ENCODE peak calls at places on chromosomes 6 and 20, in nine cellular contexts. One of them, this sample, is unnamed.

GRCh38 chr6:150142657-150143501 is at the start of gene PPP1R14C:
- DNase-seq in Peyer's patch: peak; percentile 69
- DNase-seq in BE2C: no peak
- DNase-seq in cardiac fibroblast: peak; percentile 2
- DNase-seq in AG10803: peak; percentile 38
- DNase-seq in CD8-positive, alpha-beta T cell: no peak
- DNase-seq in astrocyte of the cerebellum: no peak
- DNase-seq in brain microvascular endothelial cell: no peak
- DNase-seq in breast epithelium: no peak
- DNase-seq in this sample: no peak

GRCh38 chr6:52594216-52594615 is 17.4 kb upstream of the TRAM2 start:
- DNase-seq in Peyer's patch: no peak
- DNase-seq in brain microvascular endothelial cell: no peak
- DNase-seq in breast epithelium: no peak
- DNase-seq in BE2C: no peak
- DNase-seq in CD8-positive, alpha-beta T cell: no peak
- DNase-seq in AG10803: no peak
- DNase-seq in astrocyte of the cerebellum: no peak
- DNase-seq in cardiac fibroblast: no peak
- DNase-seq in this sample: no peak

GRCh38 chr6:46490425-46491200 is 636 bp downstream of the RCAN2 start:
- DNase-seq in brain microvascular endothelial cell: no peak
- DNase-seq in AG10803: no peak
- DNase-seq in Peyer's patch: peak; percentile 54
- DNase-seq in BE2C: peak; percentile 32
- DNase-seq in CD8-positive, alpha-beta T cell: no peak
- DNase-seq in cardiac fibroblast: no peak
- DNase-seq in breast epithelium: no peak
- DNase-seq in astrocyte of the cerebellum: no peak
- DNase-seq in this sample: no peak

GRCh38 chr6:36389353-36389752 is 1.9 kb upstream of the ETV7 start:
- DNase-seq in CD8-positive, alpha-beta T cell: no peak
- DNase-seq in cardiac fibroblast: no peak
- DNase-seq in AG10803: no peak
- DNase-seq in brain microvascular endothelial cell: no peak
- DNase-seq in breast epithelium: no peak
- DNase-seq in astrocyte of the cerebellum: no peak
- DNase-seq in Peyer's patch: no peak
- DNase-seq in BE2C: no peak
- DNase-seq in this sample: no peak

GRCh38 chr6:86107985-86108384 is 465.3 kb upstream of the SYNCRIP start:
- DNase-seq in cardiac fibroblast: no peak
- DNase-seq in Peyer's patch: no peak
- DNase-seq in breast epithelium: no peak
- DNase-seq in brain microvascular endothelial cell: no peak
- DNase-seq in AG10803: no peak
- DNase-seq in CD8-positive, alpha-beta T cell: no peak
- DNase-seq in BE2C: no peak
- DNase-seq in astrocyte of the cerebellum: no peak
- DNase-seq in this sample: no peak

GRCh38 chr6:158853072-158853871 is 34.1 kb upstream of the EZR start:
- DNase-seq in CD8-positive, alpha-beta T cell: peak; percentile 95
- DNase-seq in cardiac fibroblast: peak; percentile 91
- DNase-seq in BE2C: no peak
- DNase-seq in brain microvascular endothelial cell: peak; percentile 86
- DNase-seq in Peyer's patch: peak; percentile 89
- DNase-seq in AG10803: peak; percentile 89
- DNase-seq in breast epithelium: peak; percentile 87
- DNase-seq in astrocyte of the cerebellum: peak; percentile 86
- DNase-seq in this sample: peak; percentile 72

GRCh38 chr20:53815509-53815908 is 221.9 kb upstream of the ZNF217 start:
- DNase-seq in breast epithelium: no peak
- DNase-seq in brain microvascular endothelial cell: no peak
- DNase-seq in astrocyte of the cerebellum: no peak
- DNase-seq in cardiac fibroblast: no peak
- DNase-seq in AG10803: no peak
- DNase-seq in Peyer's patch: no peak
- DNase-seq in CD8-positive, alpha-beta T cell: no peak
- DNase-seq in BE2C: no peak
- DNase-seq in this sample: no peak

GRCh38 chr20:6829510-6830116 is 62.1 kb downstream of the BMP2 start:
- DNase-seq in AG10803: no peak
- DNase-seq in astrocyte of the cerebellum: peak; percentile 5
- DNase-seq in CD8-positive, alpha-beta T cell: no peak
- DNase-seq in brain microvascular endothelial cell: no peak
- DNase-seq in cardiac fibroblast: peak; percentile 18
- DNase-seq in Peyer's patch: no peak
- DNase-seq in breast epithelium: no peak
- DNase-seq in BE2C: no peak
- DNase-seq in this sample: no peak

GRCh38 chr6:139017227-139017626 is 11.3 kb upstream of the ABRACL start:
- DNase-seq in CD8-positive, alpha-beta T cell: no peak
- DNase-seq in breast epithelium: no peak
- DNase-seq in BE2C: no peak
- DNase-seq in cardiac fibroblast: no peak
- DNase-seq in AG10803: no peak
- DNase-seq in Peyer's patch: no peak
- DNase-seq in astrocyte of the cerebellum: peak; percentile 37
- DNase-seq in brain microvascular endothelial cell: no peak
- DNase-seq in this sample: no peak

GRCh38 chr6:35011096-35012041 is 122.3 kb downstream of the ANKS1A start:
- DNase-seq in BE2C: no peak
- DNase-seq in AG10803: no peak
- DNase-seq in cardiac fibroblast: no peak
- DNase-seq in breast epithelium: no peak
- DNase-seq in brain microvascular endothelial cell: peak; percentile 34
- DNase-seq in astrocyte of the cerebellum: no peak
- DNase-seq in CD8-positive, alpha-beta T cell: no peak
- DNase-seq in Peyer's patch: no peak
- DNase-seq in this sample: no peak

GRCh38 chr6:169019111-169019510 is 234.5 kb downstream of the THBS2 start:
- DNase-seq in CD8-positive, alpha-beta T cell: no peak
- DNase-seq in AG10803: no peak
- DNase-seq in cardiac fibroblast: no peak
- DNase-seq in brain microvascular endothelial cell: no peak
- DNase-seq in Peyer's patch: no peak
- DNase-seq in astrocyte of the cerebellum: no peak
- DNase-seq in breast epithelium: no peak
- DNase-seq in BE2C: no peak
- DNase-seq in this sample: no peak

GRCh38 chr6:7197752-7198151 is 90.0 kb downstream of the RREB1 start:
- DNase-seq in CD8-positive, alpha-beta T cell: no peak
- DNase-seq in Peyer's patch: no peak
- DNase-seq in AG10803: no peak
- DNase-seq in brain microvascular endothelial cell: no peak
- DNase-seq in BE2C: no peak
- DNase-seq in breast epithelium: no peak
- DNase-seq in cardiac fibroblast: no peak
- DNase-seq in astrocyte of the cerebellum: no peak
- DNase-seq in this sample: no peak

GRCh38 chr20:6074145-6074561 is 20.3 kb upstream of the LRRN4 start:
- DNase-seq in astrocyte of the cerebellum: no peak
- DNase-seq in Peyer's patch: no peak
- DNase-seq in cardiac fibroblast: peak; percentile 39
- DNase-seq in brain microvascular endothelial cell: no peak
- DNase-seq in BE2C: peak; percentile 30
- DNase-seq in AG10803: peak; percentile 31
- DNase-seq in CD8-positive, alpha-beta T cell: no peak
- DNase-seq in breast epithelium: no peak
- DNase-seq in this sample: peak; percentile 26

GRCh38 chr6:40517654-40518053 is 69.5 kb downstream of the LRFN2 start:
- DNase-seq in astrocyte of the cerebellum: no peak
- DNase-seq in breast epithelium: no peak
- DNase-seq in cardiac fibroblast: no peak
- DNase-seq in BE2C: no peak
- DNase-seq in Peyer's patch: no peak
- DNase-seq in CD8-positive, alpha-beta T cell: no peak
- DNase-seq in brain microvascular endothelial cell: no peak
- DNase-seq in AG10803: no peak
- DNase-seq in this sample: no peak

GRCh38 chr6:138971601-138972000 is 16.5 kb downstream of the REPS1 start:
- DNase-seq in Peyer's patch: no peak
- DNase-seq in astrocyte of the cerebellum: no peak
- DNase-seq in brain microvascular endothelial cell: peak; percentile 31
- DNase-seq in breast epithelium: no peak
- DNase-seq in AG10803: peak; percentile 11
- DNase-seq in CD8-positive, alpha-beta T cell: no peak
- DNase-seq in cardiac fibroblast: peak; percentile 66
- DNase-seq in BE2C: peak; percentile 12
- DNase-seq in this sample: no peak

GRCh38 chr6:37381579-37381978 is 27.8 kb downstream of the RNF8 start:
- DNase-seq in AG10803: peak; percentile 51
- DNase-seq in breast epithelium: no peak
- DNase-seq in Peyer's patch: no peak
- DNase-seq in brain microvascular endothelial cell: peak; percentile 31
- DNase-seq in BE2C: peak; percentile 39
- DNase-seq in astrocyte of the cerebellum: peak; percentile 47
- DNase-seq in CD8-positive, alpha-beta T cell: peak; percentile 23
- DNase-seq in cardiac fibroblast: peak; percentile 72
- DNase-seq in this sample: peak; percentile 62

GRCh38 chr6:160992323-160993314 is 1.1 kb downstream of the MAP3K4 start:
- DNase-seq in Peyer's patch: no peak
- DNase-seq in breast epithelium: peak; percentile 40
- DNase-seq in CD8-positive, alpha-beta T cell: peak; percentile 20
- DNase-seq in astrocyte of the cerebellum: no peak
- DNase-seq in cardiac fibroblast: peak; percentile 78
- DNase-seq in AG10803: peak; percentile 80
- DNase-seq in brain microvascular endothelial cell: peak; percentile 62
- DNase-seq in BE2C: peak; percentile 56
- DNase-seq in this sample: no peak

GRCh38 chr6:37512400-37512958 is 12.8 kb upstream of the CCDC167 start:
- DNase-seq in breast epithelium: peak; percentile 36
- DNase-seq in CD8-positive, alpha-beta T cell: no peak
- DNase-seq in AG10803: no peak
- DNase-seq in brain microvascular endothelial cell: no peak
- DNase-seq in BE2C: no peak
- DNase-seq in astrocyte of the cerebellum: no peak
- DNase-seq in cardiac fibroblast: no peak
- DNase-seq in Peyer's patch: no peak
- DNase-seq in this sample: no peak

GRCh38 chr20:63585616-63586565 is 11.9 kb upstream of the HELZ2 start:
- DNase-seq in AG10803: no peak
- DNase-seq in brain microvascular endothelial cell: no peak
- DNase-seq in BE2C: no peak
- DNase-seq in astrocyte of the cerebellum: no peak
- DNase-seq in Peyer's patch: no peak
- DNase-seq in CD8-positive, alpha-beta T cell: no peak
- DNase-seq in cardiac fibroblast: no peak
- DNase-seq in breast epithelium: no peak
- DNase-seq in this sample: no peak

GRCh38 chr6:18349350-18349749 is 37.8 kb upstream of the RNF144B start:
- DNase-seq in AG10803: peak; percentile 31
- DNase-seq in cardiac fibroblast: no peak
- DNase-seq in Peyer's patch: no peak
- DNase-seq in CD8-positive, alpha-beta T cell: no peak
- DNase-seq in BE2C: no peak
- DNase-seq in brain microvascular endothelial cell: no peak
- DNase-seq in breast epithelium: peak; percentile 38
- DNase-seq in astrocyte of the cerebellum: no peak
- DNase-seq in this sample: no peak

DNA sequence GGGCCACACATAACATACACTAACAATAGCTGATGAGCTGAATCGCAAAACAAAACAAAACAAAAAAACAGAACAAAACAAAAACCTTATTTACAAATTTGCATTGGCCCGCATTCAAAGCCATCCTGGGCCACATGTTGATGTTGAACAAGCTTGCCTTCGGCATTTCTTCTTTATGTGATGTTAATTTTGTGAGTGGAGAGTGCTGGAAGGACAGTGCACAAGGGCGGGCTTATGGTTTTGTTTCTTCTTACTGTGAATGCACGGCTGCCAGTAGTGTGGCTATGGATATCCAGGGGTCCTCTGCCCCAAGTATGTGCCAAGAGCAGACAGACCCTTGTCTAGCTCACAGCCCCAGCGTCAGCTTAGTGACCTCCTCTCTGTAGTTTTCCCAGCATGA is 24.7 kb downstream of the ZNF292 start:
- DNase-seq in Peyer's patch: no peak
- DNase-seq in brain microvascular endothelial cell: no peak
- DNase-seq in breast epithelium: no peak
- DNase-seq in astrocyte of the cerebellum: no peak
- DNase-seq in CD8-positive, alpha-beta T cell: no peak
- DNase-seq in BE2C: no peak
- DNase-seq in AG10803: no peak
- DNase-seq in cardiac fibroblast: no peak
- DNase-seq in this sample: no peak
- H3K4me3 ChIP-seq in Peyer's patch: no peak overlapping the region
- H3K4me3 ChIP-seq in brain microvascular endothelial cell: no peak overlapping the region
- H3K4me3 ChIP-seq in breast epithelium: no peak overlapping the region
- H3K4me3 ChIP-seq in astrocyte of the cerebellum: no peak overlapping the region
- H3K4me3 ChIP-seq in CD8-positive, alpha-beta T cell: no peak overlapping the region
- H3K4me3 ChIP-seq in BE2C: no peak overlapping the region
- H3K4me3 ChIP-seq in AG10803: no peak overlapping the region
- H3K4me3 ChIP-seq in cardiac fibroblast: no peak overlapping the region
- H3K4me3 ChIP-seq in this sample: no peak overlapping the region

GRCh38 chr6:133631421-133631820 is 257.5 kb upstream of the TCF21 start:
- DNase-seq in breast epithelium: no peak
- DNase-seq in BE2C: no peak
- DNase-seq in astrocyte of the cerebellum: no peak
- DNase-seq in CD8-positive, alpha-beta T cell: no peak
- DNase-seq in cardiac fibroblast: peak; percentile 85
- DNase-seq in Peyer's patch: no peak
- DNase-seq in brain microvascular endothelial cell: peak; percentile 57
- DNase-seq in AG10803: peak; percentile 71
- DNase-seq in this sample: no peak
- TF ChIP-seq CTCF in breast epithelium: no peak
- TF ChIP-seq CTCF in BE2C: no peak
- TF ChIP-seq CTCF in astrocyte of the cerebellum: peak; percentile 44
- TF ChIP-seq CTCF in CD8-positive, alpha-beta T cell: no peak
- TF ChIP-seq CTCF in cardiac fibroblast: peak; percentile 24
- TF ChIP-seq CTCF in Peyer's patch: peak; percentile 6
- TF ChIP-seq CTCF in brain microvascular endothelial cell: peak; percentile 55
- TF ChIP-seq CTCF in AG10803: peak; percentile 49
- TF ChIP-seq CTCF in this sample: no peak

DNA sequence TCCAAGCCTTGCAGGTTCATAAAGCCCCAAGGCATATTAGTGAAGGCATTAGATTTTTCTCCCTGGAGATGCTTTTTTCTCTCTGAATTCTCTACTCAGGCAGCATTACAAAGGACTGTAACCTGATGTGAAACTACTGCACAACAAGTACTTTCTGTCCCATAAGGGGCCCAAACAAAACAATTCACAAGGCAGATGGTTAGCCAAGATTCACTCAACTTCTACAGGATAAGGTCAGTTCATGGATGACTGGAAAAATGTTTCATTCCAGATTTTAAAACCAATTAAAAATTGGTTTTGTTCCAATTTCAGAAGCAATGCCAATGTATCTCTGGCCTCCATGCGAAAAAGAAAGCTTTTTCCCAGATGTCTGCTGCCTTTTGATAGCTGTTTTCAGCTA is 181.8 kb downstream of the KHDC1L start:
- DNase-seq in breast epithelium: no peak
- DNase-seq in brain microvascular endothelial cell: no peak
- DNase-seq in Peyer's patch: no peak
- DNase-seq in cardiac fibroblast: no peak
- DNase-seq in astrocyte of the cerebellum: peak; percentile 20
- DNase-seq in AG10803: no peak
- DNase-seq in BE2C: no peak
- DNase-seq in CD8-positive, alpha-beta T cell: no peak
- DNase-seq in this sample: no peak
- H3K4me3 ChIP-seq in breast epithelium: no peak overlapping the region
- H3K4me3 ChIP-seq in brain microvascular endothelial cell: no peak overlapping the region
- H3K4me3 ChIP-seq in Peyer's patch: no peak overlapping the region
- H3K4me3 ChIP-seq in cardiac fibroblast: no peak overlapping the region
- H3K4me3 ChIP-seq in astrocyte of the cerebellum: no peak overlapping the region
- H3K4me3 ChIP-seq in AG10803: no peak overlapping the region
- H3K4me3 ChIP-seq in BE2C: no peak overlapping the region
- H3K4me3 ChIP-seq in CD8-positive, alpha-beta T cell: no peak overlapping the region
- H3K4me3 ChIP-seq in this sample: no peak overlapping the region

GRCh38 chr6:13251242-13251641 is 77.1 kb downstream of the TBC1D7 start:
- DNase-seq in CD8-positive, alpha-beta T cell: no peak
- DNase-seq in astrocyte of the cerebellum: no peak
- DNase-seq in AG10803: no peak
- DNase-seq in cardiac fibroblast: no peak
- DNase-seq in breast epithelium: no peak
- DNase-seq in Peyer's patch: no peak
- DNase-seq in BE2C: no peak
- DNase-seq in brain microvascular endothelial cell: no peak
- DNase-seq in this sample: no peak
- TF ChIP-seq CTCF in CD8-positive, alpha-beta T cell: no peak
- TF ChIP-seq CTCF in astrocyte of the cerebellum: no peak
- TF ChIP-seq CTCF in AG10803: no peak
- TF ChIP-seq CTCF in cardiac fibroblast: no peak
- TF ChIP-seq CTCF in breast epithelium: no peak
- TF ChIP-seq CTCF in Peyer's patch: no peak
- TF ChIP-seq CTCF in BE2C: no peak
- TF ChIP-seq CTCF in brain microvascular endothelial cell: no peak
- TF ChIP-seq CTCF in this sample: no peak

This sample was measured in GM12864.